ENCODE peak calls at places on chromosomes 6 and 20, in seven cellular contexts. H, B, T, W, U, L and F are unnamed samples.

GRCh38 chr6:45006893-45007292 is 321.2 kb upstream of the RUNX2 start:
- DNase-seq in H (no peak), B (no peak), T (no peak), W (no peak), U (no peak), L (no peak), F (no peak)

GRCh38 chr6:53587291-53587690 is 42.4 kb upstream of the GCLC start:
- DNase-seq in H (no peak), B (no peak), T (no peak), W (no peak), U (no peak), L (no peak), F (no peak)

GRCh38 chr20:1863296-1863695 is 31.9 kb upstream of the SIRPA start:
- DNase-seq in H (no peak), B (no peak), T (no peak), W (no peak), U (no peak), L (no peak), F (no peak)

GRCh38 chr20:48763183-48764030 is 64.4 kb downstream of the PREX1 start:
- DNase-seq in H (no peak), B (no peak), T (no peak), W (no peak), U (peak), L (no peak), F (peak)

GRCh38 chr20:14561733-14562132 is 224.3 kb upstream of the FLRT3 start:
- DNase-seq in H (no peak), B (no peak), T (peak), W (no peak), U (no peak), L (no peak), F (no peak)

GRCh38 chr20:16286601-16287000 is 286.6 kb downstream of the KIF16B start:
- DNase-seq in H (no peak), B (no peak), T (no peak), W (no peak), U (no peak), L (no peak), F (no peak)

GRCh38 chr6:144617231-144618199 is 332.4 kb downstream of the UTRN start:
- DNase-seq in H (no peak), B (no peak), T (no peak), W (no peak), U (no peak), L (no peak), F (no peak)

GRCh38 chr6:1910621-1911407 is 301.1 kb downstream of the FOXC1 start:
- DNase-seq in H (no peak), B (no peak), T (no peak), W (no peak), U (no peak), L (no peak), F (no peak)

GRCh38 chr6:40962241-40962640 is 76.8 kb downstream of the UNC5CL start:
- DNase-seq in H (no peak), B (no peak), T (no peak), W (no peak), U (no peak), L (no peak), F (no peak)

GRCh38 chr6:88858455-88858854 is 105.0 kb downstream of the RNGTT start:
- DNase-seq in H (no peak), B (no peak), T (no peak), W (no peak), U (no peak), L (no peak), F (no peak)

GRCh38 chr6:100057941-100058340 is 63.9 kb upstream of the MCHR2 start:
- DNase-seq in H (no peak), B (no peak), T (no peak), W (no peak), U (no peak), L (no peak), F (no peak)

GRCh38 chr20:63533871-63534393 is 3.2 kb downstream of the PTK6 start:
- DNase-seq in H (no peak), B (no peak), T (no peak), W (no peak), U (no peak), L (no peak), F (peak)